ENCODE peak calls at places on chromosomes 13 and 19, in four cellular contexts. U is A172, Q is skeletal muscle cell, E is hepatic stellate cell. K is an unnamed sample.

GRCh38 chr13:46896346-46897138 is at the start of gene HTR2A:
- DNase-seq in U (no peak), Q (no peak), E (no peak), K (peak; percentile 73)

GRCh38 chr19:45294291-45295029 is 28.2 kb downstream of the CKM start:
- DNase-seq in U (no peak), Q (no peak), E (no peak), K (no peak)

GRCh38 chr19:41711376-41712261 is 3.2 kb downstream of the CEACAM5 start:
- DNase-seq in U (no peak), Q (no peak), E (no peak), K (no peak)

GRCh38 chr13:22175815-22176214 is 504.9 kb downstream of the FGF9 start:
- DNase-seq in U (no peak), Q (no peak), E (no peak), K (no peak)

GRCh38 chr19:12638611-12639182 is 27.8 kb downstream of the MAN2B1 start:
- DNase-seq in U (no peak), Q (no peak), E (no peak), K (no peak)

GRCh38 chr13:46119883-46120614 is 15.2 kb upstream of the CPB2 start:
- DNase-seq in U (peak; percentile 89), Q (peak; percentile 64), E (no peak), K (peak; percentile 52)

GRCh38 chr13:33873251-33873908 is 55.4 kb downstream of the RFC3 start:
- DNase-seq in U (no peak), Q (no peak), E (no peak), K (no peak)

GRCh38 chr13:113402471-113403254 is 38.7 kb upstream of the GRTP1 start:
- DNase-seq in U (no peak), Q (no peak), E (no peak), K (no peak)

GRCh38 chr13:79870123-79870522 is 389.2 kb downstream of the NDFIP2 start:
- DNase-seq in U (peak; percentile 4), Q (no peak), E (no peak), K (no peak)

GRCh38 chr13:33644607-33645543 is 173.1 kb upstream of the RFC3 start:
- DNase-seq in U (no peak), Q (no peak), E (no peak), K (no peak)

GRCh38 chr13:108315273-108315672 is 45.8 kb downstream of the TNFSF13B start:
- DNase-seq in U (no peak), Q (no peak), E (no peak), K (no peak)

GRCh38 chr19:12858041-12858928 is 20.0 kb downstream of the MAST1 start:
- DNase-seq in U (no peak), Q (no peak), E (no peak), K (no peak)

GRCh38 chr13:47415048-47415447 is 518.2 kb upstream of the HTR2A start:
- DNase-seq in U (no peak), Q (no peak), E (no peak), K (no peak)

GRCh38 chr13:114099918-114100445 is 32.4 kb downstream of the RASA3 start:
- DNase-seq in U (no peak), Q (no peak), E (peak; percentile 55), K (no peak)

K was measured in retinal pigment epithelial cell.